ENCODE peak calls at places on chromosomes 6 and 20, in five cellular contexts. K, L, W, J and C are unnamed samples.

GRCh38 chr6:167013067-167013466 is 13.9 kb downstream of the CEP43 start:
- DNase-seq in K (no peak), L (no peak), W (no peak), J (no peak), C (no peak)

GRCh38 chr20:22577515-22578220 is 6.7 kb downstream of the FOXA2 start:
- DNase-seq in K (peak; percentile 75), L (no peak), W (no peak), J (no peak), C (no peak)

GRCh38 chr6:21246075-21246474 is 347.5 kb upstream of the SOX4 start:
- DNase-seq in K (no peak), L (no peak), W (no peak), J (no peak), C (no peak)

GRCh38 chr6:4370066-4370465 is 234.7 kb upstream of the ECI2 start:
- DNase-seq in K (no peak), L (peak; percentile 91), W (no peak), J (no peak), C (no peak)

GRCh38 chr6:46657642-46658041 is 4.9 kb downstream of the SLC25A27 start:
- DNase-seq in K (no peak), L (no peak), W (no peak), J (no peak), C (no peak)

GRCh38 chr6:35501784-35502183 is 4.9 kb upstream of the TEAD3 start:
- DNase-seq in K (no peak), L (no peak), W (no peak), J (no peak), C (no peak)

GRCh38 chr6:137339929-137340559 is 120.9 kb upstream of the IFNGR1 start:
- DNase-seq in K (peak; percentile 62), L (no peak), W (no peak), J (no peak), C (no peak)

GRCh38 chr20:37881601-37882343 is 21.2 kb upstream of the VSTM2L start:
- DNase-seq in K (no peak), L (no peak), W (no peak), J (no peak), C (no peak)

GRCh38 chr6:37630281-37630799 is 67.3 kb downstream of the MDGA1 start:
- DNase-seq in K (no peak), L (peak; percentile 93), W (no peak), J (no peak), C (no peak)

GRCh38 chr20:40650707-40651106 is 38.3 kb downstream of the MAFB start:
- DNase-seq in K (no peak), L (peak; percentile 6), W (no peak), J (no peak), C (no peak)

GRCh38 chr6:109347779-109348178 is 34.5 kb downstream of the CD164 start:
- DNase-seq in K (no peak), L (no peak), W (no peak), J (no peak), C (no peak)

GRCh38 chr6:143357152-143357551 is 93.3 kb downstream of the ADAT2 start:
- DNase-seq in K (no peak), L (no peak), W (no peak), J (no peak), C (no peak)

GRCh38 chr6:161233986-161234620 is 39.8 kb downstream of the AGPAT4 start:
- DNase-seq in K (no peak), L (peak; percentile 95), W (peak; percentile 83), J (peak; percentile 61), C (no peak)

GRCh38 chr6:19968201-19968600 is 131.0 kb downstream of the ID4 start:
- DNase-seq in K (no peak), L (no peak), W (no peak), J (no peak), C (no peak)

GRCh38 chr20:39069976-39070375 is 107.8 kb downstream of the DHX35 start:
- DNase-seq in K (no peak), L (no peak), W (no peak), J (no peak), C (no peak)

GRCh38 chr6:105072799-105073199 is 107.0 kb downstream of the POPDC3 start:
- DNase-seq in K (no peak), L (peak; percentile 55), W (no peak), J (no peak), C (no peak)

GRCh38 chr6:36717231-36717825 is 19.7 kb downstream of the RAB44 start:
- DNase-seq in K (no peak), L (no peak), W (no peak), J (no peak), C (no peak)

GRCh38 chr6:122798099-122798641 is 9.1 kb downstream of the SMPDL3A start:
- DNase-seq in K (no peak), L (peak; percentile 68), W (no peak), J (no peak), C (no peak)

GRCh38 chr6:154579046-154579823 is 68.8 kb upstream of the CNKSR3 start:
- DNase-seq in K (no peak), L (no peak), W (no peak), J (no peak), C (no peak)

GRCh38 chr20:37020636-37021035 is 69.1 kb upstream of the SAMHD1 start:
- DNase-seq in K (no peak), L (no peak), W (no peak), J (no peak), C (no peak)

GRCh38 chr6:46042355-46042999 is 26.8 kb upstream of the CLIC5 start:
- DNase-seq in K (peak; percentile 64), L (peak; percentile 54), W (no peak), J (peak; percentile 36), C (no peak)

GRCh38 chr6:39009476-39009875 is 39.1 kb upstream of the GLP1R start:
- DNase-seq in K (no peak), L (no peak), W (no peak), J (no peak), C (no peak)

GRCh38 chr6:106574729-106575458 is 54.4 kb downstream of the RTN4IP1 start:
- DNase-seq in K (peak; percentile 62), L (peak; percentile 60), W (no peak), J (no peak), C (no peak)

DNA sequence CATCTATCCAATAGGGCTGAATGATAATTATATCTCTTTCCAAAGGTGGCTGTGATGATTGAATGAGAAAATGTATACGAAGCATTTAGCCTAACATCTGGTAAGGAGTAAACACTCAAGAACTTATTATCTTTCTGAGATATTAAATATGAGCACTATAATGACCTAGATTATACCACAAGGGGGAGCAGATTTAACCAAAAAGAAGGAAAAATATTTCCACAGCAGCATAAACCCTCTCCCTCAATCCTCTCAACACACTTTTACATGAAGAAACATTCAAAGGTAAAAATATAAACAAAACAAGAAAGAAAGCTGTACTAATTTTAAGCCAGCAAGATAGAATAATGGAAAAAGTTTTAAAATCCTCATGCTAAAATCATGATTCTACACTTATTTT is 68.4 kb downstream of the SHPRH start:
- DNase-seq in K (no peak), L (peak; percentile 51), W (no peak), J (no peak), C (no peak)
- TF ChIP-seq CTCF in K (peak; percentile 24), L (no peak), W (no peak), J (peak; percentile 29), C (no peak)

GRCh38 chr6:80541186-80541585 is 434.7 kb downstream of the BCKDHB start:
- DNase-seq in K (no peak), L (peak; percentile 39), W (no peak), J (no peak), C (no peak)

GRCh38 chr6:80543598-80544181 is 437.2 kb downstream of the BCKDHB start:
- DNase-seq in K (no peak), L (peak; percentile 39), W (no peak), J (no peak), C (no peak)

GRCh38 chr6:80541886-80542285 is 435.4 kb downstream of the BCKDHB start:
- DNase-seq in K (no peak), L (no peak), W (no peak), J (no peak), C (no peak)

GRCh38 chr6:80544500-80545055 is 438.1 kb downstream of the BCKDHB start:
- DNase-seq in K (no peak), L (no peak), W (no peak), J (no peak), C (no peak)

DNA sequence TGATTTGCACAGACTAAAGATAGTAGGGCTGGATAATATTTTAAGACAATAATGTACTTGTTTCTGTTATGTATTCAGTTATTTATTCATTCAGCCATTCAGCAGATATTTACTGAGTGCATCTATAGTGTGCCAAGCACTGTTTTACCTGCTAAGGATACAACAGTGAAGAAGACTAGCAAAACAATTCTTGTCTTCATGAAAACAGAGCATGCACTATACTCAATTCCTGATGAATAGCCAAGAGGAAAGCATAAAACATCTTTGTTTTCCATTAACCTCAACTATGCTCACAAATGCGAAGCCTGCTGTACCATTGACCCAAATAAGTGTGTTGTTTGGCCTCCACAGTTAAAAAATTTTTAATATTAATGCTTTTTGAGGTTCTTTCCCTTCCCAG is 436.7 kb downstream of the BCKDHB start:
- DNase-seq in K (no peak), L (no peak), W (no peak), J (no peak), C (no peak)
- H3K4me1 ChIP-seq in K (no peaks in the 10 kb centered on the region), L (peaks cover 3% of the 10 kb centered on the region), W (no peaks in the 10 kb centered on the region), J (no peaks in the 10 kb centered on the region), C (no peaks in the 10 kb centered on the region)

GRCh38 chr20:31605902-31606677 is 1.0 kb downstream of the ID1 start:
- DNase-seq in K (peak; percentile 69), L (peak; percentile 37), W (no peak), J (no peak), C (no peak)

GRCh38 chr20:31608256-31608980 is 3.3 kb downstream of the ID1 start:
- DNase-seq in K (peak; percentile 93), L (peak; percentile 60), W (peak; percentile 90), J (peak; percentile 91), C (no peak)

GRCh38 chr20:31606678-31606927 is 1.5 kb downstream of the ID1 start:
- DNase-seq in K (no peak), L (no peak), W (no peak), J (no peak), C (no peak)

GRCh38 chr20:31607640-31608255 is 2.7 kb downstream of the ID1 start:
- DNase-seq in K (no peak), L (peak; percentile 45), W (no peak), J (no peak), C (no peak)

GRCh38 chr20:31606928-31607639 is 2.0 kb downstream of the ID1 start:
- DNase-seq in K (peak; percentile 37), L (peak; percentile 85), W (no peak), J (peak; percentile 50), C (no peak)
- H3K4me3 ChIP-seq in K (peak overlapping the region; percentile 77), L (peak overlapping the region; percentile 90), W (peak overlapping the region; percentile 79), J (peak overlapping the region; percentile 82), C (peak overlapping the region; percentile 88)

DNA sequence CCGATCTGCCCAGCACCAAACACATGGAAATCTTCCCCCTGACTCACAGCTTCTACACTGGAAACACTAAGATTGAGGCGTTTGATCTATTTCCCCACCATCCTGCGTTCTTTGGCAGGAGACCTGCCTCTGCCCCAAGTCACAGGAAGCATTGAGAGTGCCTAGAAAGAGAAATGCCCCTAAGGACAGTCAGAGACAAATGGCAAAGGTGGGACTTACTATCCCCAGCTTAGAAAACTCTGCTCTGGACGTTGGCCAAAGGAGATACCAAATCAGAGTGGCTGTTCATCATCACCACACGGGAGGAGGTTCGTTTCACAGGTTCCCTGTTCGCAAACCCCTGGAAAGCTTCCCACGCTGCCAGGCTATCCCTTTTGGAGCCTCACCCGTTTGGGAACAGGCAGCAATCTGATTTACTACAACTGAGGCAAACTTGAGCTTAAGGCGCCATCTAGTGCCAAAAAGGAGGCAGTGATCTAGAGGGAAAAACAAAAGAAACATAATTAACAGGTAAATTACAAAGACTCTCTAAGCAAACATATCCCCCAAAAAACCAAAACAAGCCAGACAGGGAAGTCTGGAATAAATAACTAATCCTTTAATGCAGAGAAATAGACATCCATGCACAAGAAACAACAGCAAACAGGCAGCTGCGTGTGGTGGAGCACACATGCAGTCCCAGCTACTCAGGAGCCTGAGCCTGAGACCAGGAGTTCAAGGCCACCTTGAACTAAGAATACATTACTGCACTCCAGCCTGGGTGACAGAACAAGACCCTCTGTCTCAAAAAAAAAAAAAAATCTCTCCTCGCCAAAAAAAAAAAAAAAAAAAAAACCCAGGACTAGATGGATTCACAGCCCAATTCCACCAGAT is 48.4 kb upstream of the SRSF6 start:
- DNase-seq in K (peak; percentile 68), L (peak; percentile 59), W (no peak), J (no peak), C (no peak)
- TF ChIP-seq CTCF in K (peak; percentile 84), L (peak; percentile 75), W (no peak), J (peak; percentile 50), C (no peak)